ENCODE peak calls at places on chromosome 21, in nine cellular contexts. J, I, R, Q, C, W, Y, F and B are unnamed samples.

GRCh38 chr21:27838585-27838984 is 871.7 kb upstream of the ADAMTS5 start:
- DNase-seq in Q (no peak), Y (no peak), J (no peak), W (no peak), C (no peak), R (no peak), I (no peak), F (no peak), B (no peak)

GRCh38 chr21:42997053-42997452 is 22.7 kb downstream of the PKNOX1 start:
- DNase-seq in W (no peak), I (peak), Q (peak), J (peak), Y (no peak), C (no peak), F (no peak), R (peak), B (peak)

GRCh38 chr21:32328595-32328994 is 29.9 kb downstream of the MRAP start:
- DNase-seq in W (no peak), Y (no peak), I (peak), R (no peak), J (peak), C (no peak), Q (peak), F (no peak), B (no peak)

GRCh38 chr21:31855180-31855579 is 17.6 kb upstream of the HUNK start:
- DNase-seq in R (no peak), Q (no peak), F (no peak), I (no peak), W (no peak), Y (no peak), C (no peak), J (no peak), B (no peak)

GRCh38 chr21:36059823-36060158 is 535 bp downstream of the SETD4 start:
- DNase-seq in C (peak), I (peak), Q (no peak), W (no peak), J (no peak), Y (no peak), F (no peak), R (peak), B (no peak)

GRCh38 chr21:32190491-32191144 is 88.2 kb downstream of the MIS18A start:
- DNase-seq in Y (no peak), R (no peak), Q (no peak), I (no peak), J (no peak), C (no peak), F (no peak), W (no peak), B (no peak)

GRCh38 chr21:27772816-27773215 is 805.9 kb upstream of the ADAMTS5 start:
- DNase-seq in W (no peak), Q (no peak), J (peak), R (no peak), I (no peak), Y (no peak), F (no peak), C (no peak), B (peak)

GRCh38 chr21:43719748-43720538 is 1.0 kb downstream of the PDXK start:
- DNase-seq in R (no peak), Q (no peak), F (peak), J (no peak), C (no peak), I (no peak), W (no peak), Y (no peak), B (no peak)

GRCh38 chr21:32539378-32539777 is 45.9 kb downstream of the TCP10L start:
- DNase-seq in R (no peak), F (no peak), I (no peak), W (no peak), J (no peak), Q (no peak), Y (no peak), C (no peak), B (no peak)

GRCh38 chr21:32413697-32414578 is 1.4 kb downstream of the EVA1C start:
- DNase-seq in J (peak), I (peak), Y (no peak), F (no peak), C (no peak), Q (peak), W (no peak), R (no peak), B (no peak)

GRCh38 chr21:32212116-32212515 is 66.7 kb downstream of the MIS18A start:
- DNase-seq in J (no peak), C (no peak), I (no peak), W (no peak), R (no peak), Q (no peak), Y (no peak), F (no peak), B (no peak)

GRCh38 chr21:17819878-17820232 is 699 bp upstream of the C21orf91 start:
- DNase-seq in J (no peak), C (no peak), I (no peak), Y (no peak), Q (no peak), W (no peak), R (no peak), F (no peak), B (no peak)

GRCh38 chr21:14614287-14614686 is 68.2 kb upstream of the SAMSN1 start:
- DNase-seq in Y (no peak), F (no peak), J (no peak), Q (no peak), R (no peak), C (no peak), I (no peak), W (no peak), B (no peak)

GRCh38 chr21:28269173-28269572 is 723.5 kb downstream of the LTN1 start:
- DNase-seq in C (no peak), I (no peak), R (no peak), F (no peak), Q (no peak), W (no peak), Y (no peak), J (no peak), B (no peak)

GRCh38 chr21:25362375-25363267 is 244.7 kb downstream of the MRPL39 start:
- DNase-seq in W (no peak), F (no peak), Y (no peak), Q (no peak), C (no peak), J (no peak), R (no peak), I (no peak), B (no peak)

GRCh38 chr21:39055167-39055767 is 128.0 kb downstream of the PSMG1 start:
- DNase-seq in C (no peak), J (no peak), F (no peak), W (no peak), Q (no peak), I (no peak), Y (no peak), R (no peak), B (no peak)

GRCh38 chr21:16071082-16071481 is 341.3 kb downstream of the USP25 start:
- DNase-seq in R (no peak), C (no peak), J (peak), I (no peak), Y (no peak), Q (peak), F (no peak), W (no peak), B (no peak)

GRCh38 chr21:38802050-38803026 is 3.4 kb upstream of the ETS2 start:
- DNase-seq in J (no peak), I (no peak), Q (no peak), F (no peak), R (no peak), C (peak), Y (no peak), W (no peak), B (no peak)

GRCh38 chr21:27649323-27649722 is 682.4 kb upstream of the ADAMTS5 start:
- DNase-seq in Y (no peak), F (no peak), R (no peak), I (peak), J (peak), W (no peak), Q (peak), C (no peak), B (peak)

GRCh38 chr21:43603641-43604504 is 55.4 kb downstream of the HSF2BP start:
- DNase-seq in Y (no peak), F (peak), Q (peak), R (no peak), I (peak), W (no peak), C (no peak), J (peak), B (peak)

GRCh38 chr21:46500224-46500861 is 41.7 kb downstream of the DIP2A start:
- DNase-seq in J (peak), Y (no peak), W (peak), R (no peak), I (no peak), Q (peak), F (no peak), C (peak), B (no peak)

GRCh38 chr21:31902438-31902837 is 29.6 kb downstream of the HUNK start:
- DNase-seq in R (no peak), C (no peak), J (no peak), I (no peak), Y (no peak), Q (no peak), F (no peak), W (no peak), B (no peak)

GRCh38 chr21:21010228-21010627 is 12.0 kb downstream of the NCAM2 start:
- DNase-seq in I (no peak), R (no peak), J (no peak), C (no peak), F (no peak), Q (no peak), W (no peak), Y (no peak), B (no peak)

DNA sequence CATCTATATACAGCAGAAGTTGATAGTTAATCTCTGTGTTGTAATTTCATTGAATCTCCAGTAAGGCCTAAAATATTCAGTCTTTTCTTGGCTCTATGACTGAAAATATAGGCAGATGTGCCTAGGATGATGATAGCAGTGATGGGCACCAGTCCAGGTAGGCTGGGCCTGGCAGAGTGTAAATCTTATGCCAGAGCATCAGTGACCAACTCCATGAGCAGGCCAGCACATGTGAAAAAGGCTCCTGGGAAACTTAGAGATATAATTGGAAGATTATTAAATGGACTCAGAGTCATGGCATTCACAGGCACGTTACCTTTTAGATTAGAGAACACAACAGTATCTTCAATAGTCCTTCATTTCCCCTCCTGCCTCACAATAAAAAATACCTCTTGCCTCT is 20.7 kb upstream of the CYYR1 start:
- DNase-seq in J (no peak), R (no peak), F (no peak), C (no peak), Q (no peak), I (no peak), W (no peak), Y (no peak), B (no peak)
- H3K4me3 ChIP-seq in J (no peak), R (no peak), F (no peak), C (no peak), Q (no peak), I (no peak), W (no peak), Y (no peak), B (no peak)

DNA sequence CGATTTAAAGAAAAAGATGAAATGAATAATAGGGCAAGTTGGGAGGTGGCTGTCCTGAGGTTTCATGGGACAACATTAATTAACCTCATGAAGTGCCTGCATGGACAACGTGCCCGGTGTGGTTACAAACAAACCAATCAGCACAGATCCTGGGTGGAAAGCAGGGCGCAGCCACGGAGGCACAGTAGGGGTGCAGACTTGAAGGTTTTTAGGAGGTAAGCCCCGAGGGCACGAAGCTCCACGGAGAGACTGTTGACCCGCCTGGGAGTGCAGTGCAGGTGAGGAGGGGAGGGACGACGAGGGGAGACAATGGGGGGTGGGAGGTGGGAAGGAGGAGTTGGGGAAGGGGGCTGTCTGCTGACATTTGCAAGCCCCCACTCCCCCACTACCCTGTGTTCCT is 2.3 kb upstream of the RIPK4 start:
- DNase-seq in W (no peak), Y (no peak), Q (no peak), J (no peak), I (no peak), F (no peak), C (no peak), R (no peak), B (no peak)
- H3K4me3 ChIP-seq in W (peak), Y (peak), Q (peak), J (peak), I (peak), F (no peak), C (peak), R (no peak), B (peak)

GRCh38 chr21:35046223-35046690 is 2.8 kb downstream of the RUNX1 start:
- DNase-seq in C (no peak), F (no peak), W (no peak), I (no peak), J (no peak), Y (no peak), R (no peak), Q (no peak), B (no peak)

GRCh38 chr21:35044128-35044527 is 5.0 kb downstream of the RUNX1 start:
- DNase-seq in W (no peak), Q (no peak), J (no peak), I (no peak), R (no peak), Y (no peak), C (no peak), F (peak), B (no peak)

GRCh38 chr21:35046880-35047229 is 2.2 kb downstream of the RUNX1 start:
- DNase-seq in I (no peak), Y (no peak), J (no peak), F (no peak), R (peak), W (peak), Q (no peak), C (no peak), B (no peak)

GRCh38 chr21:35044770-35045538 is 4.1 kb downstream of the RUNX1 start:
- DNase-seq in J (no peak), R (no peak), Y (no peak), Q (no peak), I (no peak), W (no peak), F (no peak), C (no peak), B (no peak)

DNA sequence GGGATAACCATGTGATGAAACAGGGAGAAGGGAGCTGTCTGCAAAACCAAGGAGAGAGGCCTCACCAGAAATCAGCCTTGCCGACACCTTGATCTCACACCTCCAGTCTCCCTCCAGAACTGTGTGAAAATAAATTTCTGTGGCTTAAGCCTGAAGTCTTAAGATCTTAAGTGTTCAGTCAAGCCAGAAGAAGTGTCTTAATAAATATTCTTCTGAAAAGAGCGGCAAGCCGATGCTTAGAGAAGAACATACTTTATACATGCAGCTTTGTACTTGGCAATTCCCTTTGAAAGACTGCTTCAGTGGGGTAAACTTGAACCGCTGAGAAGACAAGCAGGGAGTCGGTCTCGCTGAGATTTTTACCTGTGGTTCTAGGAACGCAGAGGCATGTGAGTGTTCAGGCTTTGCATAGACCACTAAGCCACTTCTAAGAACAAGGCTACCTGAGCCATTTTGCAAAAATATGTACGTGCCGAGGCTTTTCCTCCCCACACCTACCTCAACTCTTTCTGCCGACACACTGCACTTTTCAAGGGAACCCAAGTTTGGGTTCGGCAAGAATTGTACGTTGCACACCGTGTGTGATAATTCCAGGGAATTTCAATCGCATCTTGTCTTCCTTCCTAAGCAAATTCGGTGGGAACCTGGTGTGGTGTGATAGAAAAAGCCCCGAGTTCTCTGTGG is 3.4 kb downstream of the RUNX1 start:
- DNase-seq in I (no peak), C (no peak), J (no peak), Y (peak), F (no peak), R (no peak), W (no peak), Q (no peak), B (no peak)
- H3K4me3 ChIP-seq in I (no peak), C (no peak), J (no peak), Y (peak), F (no peak), R (no peak), W (peak), Q (no peak), B (peak)

GRCh38 chr21:37371041-37371397 is 4.4 kb downstream of the DYRK1A start:
- DNase-seq in Q (no peak), Y (no peak), W (no peak), J (no peak), I (no peak), C (no peak), F (no peak), R (no peak), B (no peak)
- H3K4me3 ChIP-seq in Q (peak), Y (peak), W (peak), J (no peak), I (peak), C (no peak), F (peak), R (no peak), B (no peak)

GRCh38 chr21:33542640-33543504 is at the start of gene SON:
- DNase-seq in W (peak), Q (peak), I (peak), F (peak), R (peak), Y (peak), C (peak), J (peak), B (peak)

GRCh38 chr21:33541105-33541711 is 709 bp downstream of the GART start:
- DNase-seq in C (no peak), Y (no peak), J (peak), I (peak), Q (peak), R (no peak), W (no peak), F (peak), B (no peak)

GRCh38 chr21:33541756-33542639 is at the start of gene GART:
- DNase-seq in W (peak), I (peak), C (peak), Y (peak), R (peak), F (peak), J (peak), Q (peak), B (peak)

GRCh38 chr21:33539612-33540011 is 2.3 kb downstream of the GART start:
- DNase-seq in Y (no peak), W (no peak), F (no peak), C (no peak), J (peak), Q (no peak), I (no peak), R (no peak), B (no peak)

DNA sequence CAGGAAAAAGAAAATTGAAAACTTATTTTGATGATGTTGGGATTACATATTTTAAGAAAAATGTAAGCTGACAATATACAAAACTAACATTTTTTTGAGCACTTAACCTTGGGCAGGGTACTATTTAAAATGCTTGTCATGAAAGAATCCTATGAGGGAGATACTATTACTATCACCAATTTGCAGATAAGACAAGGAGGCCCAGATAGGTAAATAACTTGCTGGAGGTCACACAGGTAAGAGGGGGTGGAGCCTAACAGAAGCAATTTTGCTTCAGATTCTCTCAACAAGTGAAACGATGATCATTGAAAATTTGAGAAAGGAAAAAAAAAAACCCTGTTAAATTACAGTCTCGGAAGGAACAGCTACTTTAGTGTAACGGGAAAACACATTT is 1.2 kb downstream of the GART start:
- DNase-seq in Q (no peak), C (no peak), I (no peak), Y (no peak), J (no peak), R (no peak), W (no peak), F (no peak), B (no peak)
- H3K4me3 ChIP-seq in Q (peak), C (peak), I (peak), Y (no peak), J (peak), R (no peak), W (peak), F (peak), B (peak)

GRCh38 chr21:29296452-29296851 is 2.3 kb upstream of the BACH1 start:
- DNase-seq in C (no peak), Y (no peak), Q (no peak), I (no peak), R (no peak), W (no peak), F (no peak), J (no peak), B (no peak)

GRCh38 chr21:29299906-29300546 is 1.3 kb downstream of the BACH1 start:
- DNase-seq in I (peak), C (peak), Y (peak), Q (peak), F (peak), R (peak), J (peak), W (peak), B (peak)

GRCh38 chr21:29297483-29298347 is 1.0 kb upstream of the BACH1 start:
- DNase-seq in C (no peak), J (no peak), I (no peak), R (no peak), F (no peak), W (no peak), Q (no peak), Y (no peak), B (no peak)

GRCh38 chr21:29299046-29299905 is 554 bp downstream of the BACH1 start:
- DNase-seq in J (peak), Q (peak), F (peak), R (peak), C (peak), I (peak), W (no peak), Y (peak), B (no peak)

GRCh38 chr21:29298348-29299045 is at the start of gene BACH1:
- DNase-seq in R (peak), J (peak), Y (peak), W (peak), Q (peak), I (peak), C (peak), F (peak), B (peak)
- H3K4me3 ChIP-seq in R (peak), J (peak), Y (peak), W (peak), Q (peak), I (peak), C (peak), F (peak), B (peak)

DNA sequence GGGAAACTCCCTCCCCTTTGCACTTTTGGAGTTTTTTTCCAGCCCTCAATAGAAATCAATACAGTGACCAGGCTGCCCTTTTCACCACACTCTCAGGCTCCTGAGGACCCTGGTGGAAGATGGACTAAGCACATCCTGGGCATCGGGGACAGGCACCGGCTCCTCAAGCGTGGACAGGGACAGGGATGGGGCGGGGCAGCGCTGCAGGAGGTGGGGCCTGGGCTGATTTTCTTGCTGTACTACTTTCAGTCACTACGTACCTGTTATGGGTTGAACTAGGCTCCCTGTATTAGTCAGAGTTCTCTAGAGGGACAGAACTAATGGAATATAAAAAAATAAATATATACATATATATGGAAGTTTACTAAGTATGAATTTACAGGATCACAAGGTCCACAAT is 2.5 kb downstream of the MX2 start:
- DNase-seq in F (no peak), Q (no peak), W (no peak), Y (no peak), C (no peak), J (no peak), R (no peak), I (no peak), B (no peak)
- H3K4me3 ChIP-seq in F (no peak), Q (no peak), W (no peak), Y (no peak), C (no peak), J (no peak), R (no peak), I (no peak), B (no peak)